ENCODE peak calls at places on chromosomes 2 and 18, in seven cellular contexts. G is GM12865; F is posterior cingulate gyrus; V is stimulated activated CD4-positive, alpha-beta T cell treated with anti-CD3 and anti-CD28 coated beads, TNF-alpha, amount 100 ng/mL, for 4 hours; I is T1000; X is hypothalamus; D is skeletal muscle cell. Z is an unnamed sample.

GRCh38 chr18:25229858-25230257 is 122.1 kb downstream of the ZNF521 start:
- DNase-seq in D (no peak), G (no peak), V (no peak), I (no peak), F (no peak), X (no peak), Z (no peak)

GRCh38 chr2:203533696-203534471 is 1.2 kb downstream of the RAPH1 start:
- DNase-seq in F (no peak), X (no peak), D (peak), I (no peak), V (no peak), G (peak), Z (peak)

GRCh38 chr18:79681484-79682387 is 2.1 kb downstream of the CTDP1 start:
- DNase-seq in D (no peak), X (no peak), G (no peak), F (no peak), V (peak), I (no peak), Z (no peak)

GRCh38 chr2:148658807-148659722 is 14.5 kb downstream of the EPC2 start:
- DNase-seq in F (no peak), G (peak), D (no peak), V (no peak), I (no peak), X (no peak), Z (no peak)

GRCh38 chr2:121078869-121079268 is 206.1 kb downstream of the TFCP2L1 start:
- DNase-seq in I (no peak), G (no peak), F (no peak), V (no peak), D (no peak), X (no peak), Z (no peak)

GRCh38 chr2:74094291-74094690 is 53.4 kb downstream of the BOLA3 start:
- DNase-seq in V (no peak), I (no peak), F (no peak), X (no peak), D (no peak), G (no peak), Z (no peak)

GRCh38 chr2:147844691-147845607 is at the start of gene ACVR2A:
- DNase-seq in X (peak), I (no peak), F (peak), D (no peak), V (peak), G (peak), Z (peak)

GRCh38 chr2:219160186-219161017 is at the start of gene NHEJ1:
- DNase-seq in X (peak), G (peak), F (peak), I (peak), V (peak), D (peak), Z (peak)

GRCh38 chr18:23166863-23167531 is 31.7 kb downstream of the CABLES1 start:
- DNase-seq in D (no peak), V (no peak), X (no peak), F (no peak), G (no peak), I (no peak), Z (no peak)

GRCh38 chr2:148362144-148362796 is 282.3 kb upstream of the EPC2 start:
- DNase-seq in D (no peak), G (no peak), I (no peak), F (no peak), V (no peak), X (no peak), Z (no peak)

GRCh38 chr2:47295133-47295980 is 107.6 kb upstream of the MSH2 start:
- DNase-seq in F (no peak), I (no peak), V (no peak), G (no peak), D (no peak), X (no peak), Z (no peak)

GRCh38 chr2:8177550-8177949 is 504.3 kb upstream of the ID2 start:
- DNase-seq in F (no peak), I (no peak), G (no peak), X (no peak), D (no peak), V (no peak), Z (no peak)

GRCh38 chr2:8477511-8478132 is 204.2 kb upstream of the ID2 start:
- DNase-seq in D (no peak), V (no peak), F (no peak), I (no peak), X (no peak), G (peak), Z (peak)

GRCh38 chr2:65349863-65350262 is 82.5 kb downstream of the SPRED2 start:
- DNase-seq in X (no peak), I (no peak), D (peak), F (no peak), G (no peak), V (no peak), Z (peak)

GRCh38 chr2:161223139-161223732 is 63.0 kb downstream of the TANK start:
- DNase-seq in X (no peak), V (no peak), D (no peak), I (no peak), F (no peak), G (peak), Z (peak)

GRCh38 chr18:11654736-11655604 is 34.1 kb upstream of the GNAL start:
- DNase-seq in X (no peak), F (no peak), V (peak), I (no peak), D (no peak), G (peak), Z (peak)

GRCh38 chr2:25314514-25315315 is 27.0 kb downstream of the DNMT3A start:
- DNase-seq in G (peak), I (no peak), F (peak), D (no peak), V (peak), X (peak), Z (peak)

GRCh38 chr2:241794250-241794823 is 14.7 kb upstream of the NEU4 start:
- DNase-seq in X (no peak), I (no peak), V (no peak), G (no peak), D (no peak), F (no peak), Z (no peak)

GRCh38 chr2:237695201-237695780 is 67.9 kb downstream of the LRRFIP1 start:
- DNase-seq in X (no peak), G (peak), D (peak), I (peak), V (no peak), F (no peak), Z (peak)